ENCODE peak calls at places on chromosome 3, in ten cellular contexts. N, M, D, V, T, P, Y, Z, X and W are unnamed samples. For H3K36me3 and H3K4me1, the result is how much of the 10 kb centered on the place peaks cover.

GRCh38 chr3:160667452-160667851 is 9.5 kb upstream of the ARL14 start:
- DNase-seq in N (no peak), M (no peak), D (no peak), V (peak), T (no peak), P (no peak), Y (no peak), Z (no peak), X (no peak), W (no peak)

GRCh38 chr3:177071496-177072156 is 125.7 kb downstream of the TBL1XR1 start:
- DNase-seq in N (no peak), M (no peak), D (no peak), V (no peak), T (no peak), P (no peak), Y (no peak), Z (no peak), X (no peak), W (no peak)

GRCh38 chr3:190728574-190729246 is 133.8 kb downstream of the GMNC start:
- DNase-seq in N (no peak), M (no peak), D (no peak), V (no peak), T (no peak), P (no peak), Y (no peak), Z (no peak), X (peak), W (no peak)

GRCh38 chr3:149330609-149331008 is 2.8 kb downstream of the TM4SF18 start:
- DNase-seq in N (no peak), M (no peak), D (no peak), V (peak), T (no peak), P (no peak), Y (no peak), Z (no peak), X (no peak), W (no peak)

GRCh38 chr3:94173667-94174434 is 111.0 kb downstream of the NSUN3 start:
- DNase-seq in N (no peak), M (no peak), D (no peak), V (peak), T (no peak), P (no peak), Y (no peak), Z (no peak), X (no peak), W (no peak)

GRCh38 chr3:154184582-154184981 is 63.4 kb downstream of the ARHGEF26 start:
- DNase-seq in N (no peak), M (no peak), D (no peak), V (no peak), T (no peak), P (no peak), Y (no peak), Z (no peak), X (no peak), W (no peak)

GRCh38 chr3:71308836-71309235 is 274.7 kb downstream of the FOXP1 start:
- DNase-seq in N (no peak), M (no peak), D (no peak), V (no peak), T (no peak), P (no peak), Y (no peak), Z (no peak), X (no peak), W (no peak)

GRCh38 chr3:44065741-44066140 is 175.9 kb upstream of the TOPAZ1 start:
- DNase-seq in N (no peak), M (no peak), D (no peak), V (no peak), T (no peak), P (no peak), Y (no peak), Z (no peak), X (no peak), W (no peak)

GRCh38 chr3:146823622-146824021 is 218.5 kb upstream of the PLSCR5 start:
- DNase-seq in N (no peak), M (peak), D (no peak), V (no peak), T (no peak), P (no peak), Y (no peak), Z (no peak), X (no peak), W (no peak)

GRCh38 chr3:189202583-189202982 is 30.8 kb downstream of the TPRG1 start:
- DNase-seq in N (no peak), M (no peak), D (no peak), V (no peak), T (no peak), P (no peak), Y (peak), Z (no peak), X (no peak), W (no peak)

GRCh38 chr3:12265558-12265957 is 23.3 kb upstream of the PPARG start:
- DNase-seq in N (no peak), M (no peak), D (no peak), V (peak), T (no peak), P (no peak), Y (no peak), Z (no peak), X (no peak), W (no peak)

GRCh38 chr3:41933154-41933676 is 28.7 kb downstream of the ULK4 start:
- DNase-seq in N (no peak), M (no peak), D (no peak), V (peak), T (no peak), P (no peak), Y (no peak), Z (no peak), X (no peak), W (no peak)

GRCh38 chr3:53046171-53047170 is 598 bp upstream of the SFMBT1 start:
- DNase-seq in N (peak), M (peak), D (peak), V (peak), T (peak), P (peak), Y (peak), Z (peak), X (peak), W (no peak)

GRCh38 chr3:50278106-50278867 is 600 bp upstream of the LSMEM2 start:
- DNase-seq in N (no peak), M (no peak), D (no peak), V (no peak), T (no peak), P (no peak), Y (no peak), Z (no peak), X (no peak), W (no peak)

GRCh38 chr3:180626844-180627243 is 24.9 kb downstream of the TTC14 start:
- DNase-seq in N (no peak), M (no peak), D (no peak), V (no peak), T (no peak), P (no peak), Y (no peak), Z (no peak), X (no peak), W (no peak)

GRCh38 chr3:72068621-72069020 is 283.7 kb upstream of the PROK2 start:
- DNase-seq in N (no peak), M (no peak), D (no peak), V (peak), T (no peak), P (no peak), Y (no peak), Z (no peak), X (no peak), W (no peak)

GRCh38 chr3:98109789-98110188 is 20.7 kb upstream of the OR5H1 start:
- DNase-seq in N (no peak), M (no peak), D (no peak), V (no peak), T (no peak), P (no peak), Y (no peak), Z (no peak), X (no peak), W (no peak)

GRCh38 chr3:53728606-53729005 is 117.6 kb downstream of the CHDH start:
- DNase-seq in N (no peak), M (no peak), D (no peak), V (no peak), T (no peak), P (no peak), Y (no peak), Z (no peak), X (no peak), W (no peak)

GRCh38 chr3:8845641-8846040 is 76.2 kb upstream of the OXTR start:
- DNase-seq in N (no peak), M (no peak), D (no peak), V (peak), T (no peak), P (no peak), Y (no peak), Z (no peak), X (no peak), W (no peak)

GRCh38 chr3:11735638-11736037 is 91.9 kb upstream of the VGLL4 start:
- DNase-seq in N (no peak), M (no peak), D (no peak), V (no peak), T (no peak), P (no peak), Y (no peak), Z (no peak), X (no peak), W (no peak)

GRCh38 chr3:16864610-16865313 is 20.0 kb upstream of the PLCL2 start:
- DNase-seq in N (no peak), M (no peak), D (no peak), V (peak), T (no peak), P (no peak), Y (no peak), Z (no peak), X (no peak), W (no peak)

GRCh38 chr3:65915477-65915876 is 123.2 kb downstream of the MAGI1 start:
- DNase-seq in N (no peak), M (no peak), D (no peak), V (no peak), T (no peak), P (no peak), Y (no peak), Z (no peak), X (no peak), W (no peak)

GRCh38 chr3:127539366-127540060 is 51.0 kb downstream of the TPRA1 start:
- DNase-seq in N (no peak), M (no peak), D (no peak), V (no peak), T (no peak), P (no peak), Y (no peak), Z (no peak), X (no peak), W (no peak)

GRCh38 chr3:39302178-39302577 is 22.3 kb upstream of the CX3CR1 start:
- DNase-seq in N (no peak), M (no peak), D (no peak), V (no peak), T (no peak), P (no peak), Y (no peak), Z (no peak), X (no peak), W (no peak)

GRCh38 chr3:25481402-25481801 is 53.3 kb downstream of the RARB start:
- DNase-seq in N (no peak), M (no peak), D (no peak), V (no peak), T (no peak), P (no peak), Y (no peak), Z (no peak), X (no peak), W (no peak)

GRCh38 chr3:31466016-31466415 is 66.7 kb upstream of the STT3B start:
- DNase-seq in N (no peak), M (no peak), D (no peak), V (no peak), T (no peak), P (no peak), Y (no peak), Z (no peak), X (no peak), W (no peak)

GRCh38 chr3:57160046-57160730 is 5.0 kb downstream of the IL17RD start:
- DNase-seq in N (no peak), M (peak), D (no peak), V (no peak), T (no peak), P (no peak), Y (no peak), Z (no peak), X (no peak), W (no peak)

GRCh38 chr3:183868804-183869203 is 15.9 kb downstream of the PARL start:
- DNase-seq in N (no peak), M (no peak), D (no peak), V (no peak), T (no peak), P (no peak), Y (no peak), Z (no peak), X (no peak), W (no peak)

GRCh38 chr3:170797685-170798084 is 72.3 kb downstream of the RPL22L1 start:
- DNase-seq in N (no peak), M (no peak), D (no peak), V (no peak), T (no peak), P (no peak), Y (no peak), Z (no peak), X (no peak), W (no peak)

GRCh38 chr3:197302696-197303341 is 4.4 kb upstream of the DLG1 start:
- DNase-seq in N (no peak), M (no peak), D (no peak), V (peak), T (no peak), P (no peak), Y (no peak), Z (no peak), X (no peak), W (no peak)
- TF ChIP-seq CTCF in N (no peak), M (no peak), D (no peak), V (no peak), T (no peak), P (no peak), Y (no peak), Z (no peak), X (no peak), W (no peak)

DNA sequence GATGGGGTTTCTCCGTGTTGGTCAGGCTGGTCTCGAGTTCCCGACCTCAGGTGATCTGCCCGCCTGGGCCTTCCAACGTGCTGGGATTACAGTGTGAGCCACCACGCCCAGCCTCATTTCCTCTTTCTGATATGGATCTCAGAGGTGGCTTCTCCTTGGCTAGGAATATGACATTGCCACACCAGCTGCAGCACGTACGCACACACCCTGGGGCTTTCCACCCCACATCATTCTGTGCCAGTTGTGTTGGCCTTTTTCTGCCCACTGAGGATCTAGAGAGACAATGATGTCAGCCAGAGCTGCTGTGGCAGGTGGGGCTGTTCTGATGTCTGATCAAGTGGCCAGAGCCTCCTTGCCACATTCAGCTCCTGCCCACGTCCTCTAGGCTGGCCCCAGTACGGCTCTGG is 29.0 kb downstream of the TMEM45A start:
- DNase-seq in N (no peak), M (no peak), D (no peak), V (no peak), T (no peak), P (no peak), Y (no peak), Z (no peak), X (peak), W (no peak)
- H3K36me3 ChIP-seq in N (under half), M (under half), D (under half), V (under half), T (under half), P (under half), Y (under half), Z (under half), X (under half), W (under half)

DNA sequence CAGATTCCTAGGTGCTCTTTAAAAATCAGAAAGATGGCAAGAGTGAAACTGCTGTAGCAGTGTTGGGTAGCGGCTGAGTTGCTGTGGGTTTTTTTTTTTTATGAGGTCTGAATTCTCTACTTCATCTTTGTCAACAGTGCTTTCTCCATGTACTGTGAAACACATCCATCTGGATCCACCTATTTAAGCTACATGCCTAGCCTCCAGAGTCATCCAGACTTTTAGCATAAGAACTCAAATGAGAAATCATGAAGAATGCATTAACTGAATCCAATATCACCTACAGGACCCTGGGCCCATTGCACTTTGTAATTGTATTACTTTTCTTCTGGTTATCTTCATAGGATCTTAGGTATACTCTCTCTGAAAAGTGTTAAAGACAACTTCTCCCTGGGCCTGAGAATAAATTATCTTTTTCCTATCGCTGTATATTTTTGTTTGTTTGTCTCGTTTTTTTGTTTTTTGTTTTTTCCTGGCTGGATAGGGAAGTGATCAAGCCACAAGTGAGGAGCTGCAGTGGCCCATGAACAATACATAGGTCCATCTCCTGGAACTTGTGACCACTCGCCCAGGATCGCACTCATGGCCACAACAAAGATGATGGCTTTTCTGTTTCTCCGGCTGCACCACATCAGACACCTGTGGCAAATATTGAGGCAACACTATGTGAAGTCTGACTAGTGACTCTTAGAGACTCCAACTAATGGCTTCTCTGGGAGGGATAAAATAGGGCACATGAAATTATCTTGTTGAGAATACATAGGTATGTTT is 609.9 kb upstream of the AGTR1 start:
- DNase-seq in N (no peak), M (no peak), D (no peak), V (no peak), T (no peak), P (no peak), Y (no peak), Z (no peak), X (no peak), W (no peak)
- H3K4me1 ChIP-seq in N (under half), M (under half), D (under half), V (under half), T (under half), P (under half), Y (under half), Z (under half), X (under half), W (under half)

GRCh38 chr3:13530241-13531009 is 18.5 kb upstream of the FBLN2 start:
- DNase-seq in N (no peak), M (peak), D (no peak), V (no peak), T (no peak), P (no peak), Y (peak), Z (no peak), X (no peak), W (no peak)

GRCh38 chr3:13532085-13532484 is 16.8 kb upstream of the FBLN2 start:
- DNase-seq in N (no peak), M (peak), D (no peak), V (no peak), T (peak), P (peak), Y (peak), Z (no peak), X (no peak), W (no peak)

GRCh38 chr3:13528217-13528801 is 20.6 kb upstream of the FBLN2 start:
- DNase-seq in N (no peak), M (peak), D (no peak), V (no peak), T (no peak), P (no peak), Y (peak), Z (no peak), X (no peak), W (no peak)

GRCh38 chr3:13526626-13526949 is 22.3 kb upstream of the FBLN2 start:
- DNase-seq in N (no peak), M (peak), D (no peak), V (no peak), T (no peak), P (no peak), Y (no peak), Z (no peak), X (no peak), W (no peak)

DNA sequence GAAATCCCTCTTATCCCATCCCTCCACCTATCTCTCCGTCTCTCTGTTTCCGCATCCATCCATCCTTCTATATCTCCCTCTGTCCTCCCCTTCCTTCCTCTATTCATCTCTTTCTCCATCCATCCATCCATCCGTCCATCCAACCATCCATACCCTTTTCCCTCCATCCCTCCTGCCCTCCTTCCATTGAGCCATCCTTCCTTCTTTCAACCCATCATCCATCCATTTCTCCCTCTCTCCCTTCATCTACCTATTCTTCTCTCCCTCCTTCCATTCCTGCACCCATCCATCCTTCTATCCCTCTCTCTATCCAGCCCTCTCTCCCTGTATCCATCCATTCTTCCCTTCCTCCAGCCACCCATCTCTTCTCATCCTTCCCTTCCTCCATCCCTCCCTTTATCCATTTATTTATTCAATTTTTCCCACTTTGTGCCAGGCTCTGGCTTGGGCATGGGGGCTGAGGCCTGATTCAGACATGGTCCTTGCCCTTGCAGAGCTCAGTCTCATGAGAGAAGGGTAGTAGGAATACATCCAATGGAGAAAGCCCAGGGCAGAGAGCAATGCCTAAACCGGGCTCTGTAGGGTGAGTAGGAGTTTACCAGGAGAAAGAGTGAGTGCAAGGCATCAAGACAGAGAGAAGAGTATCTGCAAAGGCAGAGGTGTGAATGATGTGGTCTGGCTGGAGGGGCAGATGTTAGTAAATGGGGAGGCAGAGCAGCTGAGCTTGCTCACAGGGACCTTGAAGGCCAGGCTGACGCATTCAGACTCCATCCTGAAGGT is 19.5 kb upstream of the FBLN2 start:
- DNase-seq in N (no peak), M (peak), D (no peak), V (no peak), T (no peak), P (no peak), Y (peak), Z (no peak), X (no peak), W (no peak)
- TF ChIP-seq CTCF in N (no peak), M (no peak), D (no peak), V (no peak), T (no peak), P (no peak), Y (no peak), Z (no peak), X (no peak), W (no peak)

GRCh38 chr3:111968319-111969059 is 10.3 kb upstream of the ABHD10 start:
- DNase-seq in N (no peak), M (no peak), D (no peak), V (peak), T (no peak), P (no peak), Y (no peak), Z (no peak), X (no peak), W (no peak)
- H3K36me3 ChIP-seq in N (under half), M (under half), D (under half), V (under half), T (under half), P (under half), Y (under half), Z (under half), X (under half), W (under half)

GRCh38 chr3:172098698-172099494 is 59.5 kb downstream of the FNDC3B start:
- DNase-seq in N (no peak), M (no peak), D (no peak), V (no peak), T (no peak), P (no peak), Y (no peak), Z (no peak), X (no peak), W (no peak)

GRCh38 chr3:172102123-172102882 is 62.9 kb downstream of the FNDC3B start:
- DNase-seq in N (no peak), M (no peak), D (peak), V (no peak), T (no peak), P (no peak), Y (no peak), Z (no peak), X (peak), W (no peak)

GRCh38 chr3:172101107-172101506 is 61.7 kb downstream of the FNDC3B start:
- DNase-seq in N (no peak), M (no peak), D (no peak), V (no peak), T (no peak), P (no peak), Y (no peak), Z (no peak), X (no peak), W (no peak)

GRCh38 chr3:172099495-172099808 is 60.1 kb downstream of the FNDC3B start:
- DNase-seq in N (no peak), M (no peak), D (no peak), V (no peak), T (no peak), P (no peak), Y (no peak), Z (no peak), X (no peak), W (no peak)

GRCh38 chr3:172100482-172100881 is 61.1 kb downstream of the FNDC3B start:
- DNase-seq in N (no peak), M (no peak), D (no peak), V (no peak), T (no peak), P (no peak), Y (no peak), Z (no peak), X (no peak), W (no peak)
- H3K4me1 ChIP-seq in N (half or more), M (half or more), D (half or more), V (under half), T (half or more), P (half or more), Y (half or more), Z (under half), X (half or more), W (half or more)

GRCh38 chr3:144770813-144771400 is 799.3 kb downstream of the DIPK2A start:
- DNase-seq in N (no peak), M (no peak), D (no peak), V (peak), T (no peak), P (no peak), Y (no peak), Z (no peak), X (no peak), W (no peak)
- TF ChIP-seq CTCF in N (no peak), M (peak), D (no peak), V (peak), T (no peak), P (peak), Y (peak), Z (no peak), X (peak), W (peak)